ENCODE peak calls at places on chromosomes 13 and 19, in four cellular contexts. L is adrenal gland; Q is neural progenitor cell; M is CD4-positive, alpha-beta memory T cell. G is an unnamed sample. For H3K9me3, H3K36me3 and H3K27me3, the result is how much of the 10 kb centered on the place peaks cover.

GRCh38 chr19:5893907-5894703 is 9.5 kb downstream of the NDUFA11 start:
- DNase-seq in Q (no peak), M (no peak), L (peak), G (no peak)

GRCh38 chr13:43804461-43805070 is 17.8 kb upstream of the ENOX1 start:
- DNase-seq in L (no peak), Q (peak), M (no peak), G (no peak)

GRCh38 chr13:30111810-30112209 is 195.5 kb downstream of the KATNAL1 start:
- DNase-seq in L (no peak), Q (no peak), M (no peak), G (no peak)

GRCh38 chr19:46392252-46392801 is 21.0 kb downstream of the CCDC8 start:
- DNase-seq in Q (no peak), M (no peak), L (no peak), G (no peak)

GRCh38 chr19:8366961-8367326 is 3.0 kb downstream of the ANGPTL4 start:
- DNase-seq in L (peak), M (no peak), Q (no peak), G (no peak)

GRCh38 chr19:30662211-30662861 is 290.2 kb downstream of the ZNF536 start:
- DNase-seq in L (no peak), M (no peak), Q (no peak), G (no peak)

GRCh38 chr13:50635504-50635903 is 208.0 kb downstream of the DLEU7 start:
- DNase-seq in L (peak), Q (no peak), M (no peak), G (no peak)

GRCh38 chr19:4980087-4980486 is 11.2 kb downstream of the KDM4B start:
- DNase-seq in M (no peak), L (no peak), Q (no peak), G (no peak)

GRCh38 chr19:12777217-12778019 is 2.1 kb upstream of the HOOK2 start:
- DNase-seq in L (peak), Q (peak), M (peak), G (peak)

GRCh38 chr19:16496613-16496983 is 404 bp downstream of the C19orf44 start:
- DNase-seq in Q (no peak), L (peak), M (no peak), G (peak)

GRCh38 chr19:35861640-35862160 is 5.0 kb downstream of the KIRREL2 start:
- DNase-seq in M (no peak), L (no peak), Q (peak), G (no peak)

GRCh38 chr19:5590865-5591154 is 23.1 kb upstream of the TINCR start:
- DNase-seq in M (no peak), Q (no peak), L (no peak), G (no peak)

GRCh38 chr19:56953411-56953810 is 112.9 kb upstream of the PEG3 start:
- DNase-seq in L (no peak), M (no peak), Q (no peak), G (no peak)
- H3K9me3 ChIP-seq in L (under half), M (under half), Q (under half), G (under half)

GRCh38 chr13:113178896-113179167 is 20.4 kb downstream of the PROZ start:
- DNase-seq in Q (no peak), L (no peak), M (no peak), G (no peak)
- H3K36me3 ChIP-seq in Q (under half), L (half or more), M (under half), G (half or more)

GRCh38 chr13:106468948-106469590 is 66.4 kb downstream of the EFNB2 start:
- DNase-seq in L (no peak), Q (no peak), M (no peak), G (no peak)

GRCh38 chr13:106467406-106468122 is 67.9 kb downstream of the EFNB2 start:
- DNase-seq in L (no peak), M (no peak), Q (peak), G (no peak)

GRCh38 chr13:106466691-106467405 is 68.6 kb downstream of the EFNB2 start:
- DNase-seq in M (no peak), L (no peak), Q (no peak), G (peak)

GRCh38 chr13:106468207-106468606 is 67.3 kb downstream of the EFNB2 start:
- DNase-seq in M (no peak), Q (no peak), L (no peak), G (peak)

DNA sequence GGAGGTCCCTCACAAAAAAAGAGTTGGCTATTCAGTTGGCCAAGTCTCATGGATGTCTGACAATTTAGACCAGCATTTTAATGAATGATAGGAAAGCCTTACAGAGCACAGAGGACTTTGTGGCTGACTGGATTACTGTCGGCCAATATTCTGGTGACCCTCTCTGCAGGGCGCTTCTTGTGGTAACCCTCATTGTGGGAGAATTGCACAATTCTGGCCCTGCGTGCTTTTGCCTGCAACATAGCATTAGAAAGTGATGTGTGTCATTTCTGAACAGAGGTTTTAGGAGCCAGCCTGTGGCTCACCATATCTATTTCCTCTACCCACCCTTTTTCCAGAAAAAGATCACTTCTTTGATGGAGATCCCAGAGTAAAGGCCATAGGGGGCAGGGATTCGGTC is 71.4 kb downstream of the EFNB2 start:
- DNase-seq in M (no peak), L (no peak), Q (no peak), G (no peak)
- H3K27me3 ChIP-seq in M (under half), L (under half), Q (under half), G (under half)

GRCh38 chr19:29176981-29177754 is 35.8 kb downstream of the UQCRFS1 start:
- DNase-seq in Q (no peak), L (no peak), M (no peak), G (no peak)

GRCh38 chr19:29171525-29171924 is 41.4 kb downstream of the UQCRFS1 start:
- DNase-seq in L (no peak), M (no peak), Q (no peak), G (no peak)

GRCh38 chr19:29170554-29170953 is 42.4 kb downstream of the UQCRFS1 start:
- DNase-seq in L (no peak), Q (no peak), M (no peak), G (no peak)

GRCh38 chr19:29172302-29172701 is 40.6 kb downstream of the UQCRFS1 start:
- DNase-seq in L (no peak), Q (no peak), M (no peak), G (no peak)

DNA sequence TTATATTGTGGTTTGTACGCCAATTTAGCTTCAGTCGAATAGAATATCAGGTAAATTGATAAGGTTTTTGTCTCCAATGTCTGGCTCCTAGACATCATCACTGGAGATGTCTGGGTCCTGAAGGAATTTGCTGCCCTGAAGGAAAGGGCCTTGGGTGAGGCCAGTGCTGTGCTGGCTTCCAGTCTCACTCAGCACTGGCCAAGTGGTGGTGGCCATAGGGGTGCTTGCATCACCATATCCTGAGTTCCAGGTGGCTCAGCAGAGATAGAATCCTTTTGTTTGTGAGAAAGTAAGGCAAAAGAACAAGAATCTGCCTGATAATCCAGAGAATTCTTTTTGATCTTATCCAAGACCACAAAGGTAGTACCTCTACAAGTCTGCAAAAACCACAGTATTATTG is 39.1 kb downstream of the UQCRFS1 start:
- DNase-seq in Q (no peak), M (no peak), L (no peak), G (no peak)
- H3K9me3 ChIP-seq in Q (under half), M (under half), L (under half), G (under half)

GRCh38 chr19:1615156-1615765 is 10.0 kb upstream of the UQCR11 start:
- DNase-seq in Q (no peak), L (no peak), M (peak), G (no peak)

GRCh38 chr19:1618157-1619093 is 13.2 kb upstream of the UQCR11 start:
- DNase-seq in M (peak), Q (peak), L (no peak), G (no peak)

GRCh38 chr19:1619094-1619439 is 13.8 kb upstream of the UQCR11 start:
- DNase-seq in M (peak), Q (no peak), L (no peak), G (no peak)

GRCh38 chr19:1616396-1616795 is 11.1 kb upstream of the UQCR11 start:
- DNase-seq in L (peak), M (peak), Q (no peak), G (no peak)

DNA sequence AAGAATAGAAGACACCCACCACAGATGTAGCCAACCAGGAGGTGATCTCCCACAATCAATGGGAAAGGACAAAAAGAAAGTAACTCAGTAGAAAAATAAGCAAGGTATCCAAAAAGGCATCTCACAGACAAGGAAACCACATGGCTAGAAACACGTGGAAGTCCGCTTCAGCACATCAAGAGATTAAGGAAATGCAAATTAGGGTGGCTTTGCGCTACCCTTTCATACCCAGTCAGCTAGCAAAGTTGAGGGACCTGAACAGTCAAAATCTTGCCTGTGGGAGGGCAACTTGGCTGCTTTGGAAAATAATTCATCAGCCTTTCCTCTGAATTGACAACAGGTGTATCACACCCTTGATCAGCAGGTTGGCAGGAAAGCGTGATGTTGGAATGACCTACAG is 11.6 kb upstream of the UQCR11 start:
- DNase-seq in L (no peak), M (peak), Q (no peak), G (no peak)
- H3K36me3 ChIP-seq in L (under half), M (under half), Q (under half), G (under half)

GRCh38 chr13:99947666-99948065 is 23.9 kb downstream of the ZIC5 start:
- DNase-seq in L (no peak), M (no peak), Q (no peak), G (no peak)
- H3K27me3 ChIP-seq in L (under half), M (under half), Q (under half), G (under half)

DNA sequence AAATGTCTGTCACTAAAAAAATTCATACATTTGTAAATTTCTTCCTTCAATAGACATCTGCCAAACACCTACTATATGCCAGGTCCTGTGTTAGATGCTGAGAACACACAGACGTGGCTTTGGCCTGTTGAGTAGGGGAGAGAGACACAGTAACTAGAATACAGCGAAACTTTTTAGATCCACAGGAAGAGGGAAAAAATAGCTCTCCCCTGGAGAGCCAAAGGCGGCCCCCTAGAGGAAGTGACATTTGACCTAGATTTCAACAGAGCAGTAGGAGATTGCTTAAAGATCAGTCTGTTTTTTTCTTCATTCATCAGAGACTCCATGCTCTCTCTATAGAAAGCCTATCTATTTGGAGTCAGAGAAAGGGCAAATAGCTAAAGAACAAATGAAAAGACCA is 11.3 kb downstream of the LCP1 start:
- DNase-seq in L (no peak), M (peak), Q (no peak), G (no peak)
- H3K9me3 ChIP-seq in L (under half), M (under half), Q (under half), G (under half)

G was measured in MG63.